ENCODE peak calls at places on chromosomes 13 and 19, in six cellular contexts. S is astrocyte, V is ovary, H is right lobe of liver, Y is AG04450, Z is transverse colon. T is an unnamed sample.

GRCh38 chr19:50658438-50659317 is 9.4 kb downstream of the C19orf81 start:
- DNase-seq in V (peak), Z (peak), S (no peak), Y (no peak), H (no peak), T (peak)

GRCh38 chr19:3801412-3802096 is 15.4 kb upstream of the MATK start:
- DNase-seq in V (peak), S (peak), Y (no peak), Z (peak), H (no peak), T (peak)

GRCh38 chr13:26497991-26498423 is 59.5 kb upstream of the WASF3 start:
- DNase-seq in S (peak), Z (no peak), Y (no peak), V (no peak), H (no peak), T (peak)

GRCh38 chr13:91381371-91381770 is 17.1 kb upstream of the GPC5 start:
- DNase-seq in H (no peak), S (peak), Y (no peak), V (no peak), Z (no peak), T (peak)

GRCh38 chr13:22114630-22115311 is 443.9 kb downstream of the FGF9 start:
- DNase-seq in V (no peak), H (no peak), Y (no peak), Z (no peak), S (no peak), T (no peak)

GRCh38 chr19:54470991-54471782 is 1.9 kb downstream of the CDC42EP5 start:
- DNase-seq in H (no peak), Z (peak), V (peak), S (no peak), Y (no peak), T (peak)

GRCh38 chr13:94192576-94192975 is 286.9 kb downstream of the DCT start:
- DNase-seq in V (no peak), Z (peak), S (no peak), Y (no peak), H (no peak), T (peak)

GRCh38 chr13:79525051-79525450 is 44.1 kb downstream of the NDFIP2 start:
- DNase-seq in S (no peak), H (no peak), Z (no peak), Y (no peak), V (no peak), T (no peak)

GRCh38 chr19:3142292-3142670 is 6.4 kb downstream of the GNA15 start:
- DNase-seq in Y (peak), Z (no peak), S (peak), V (no peak), H (no peak), T (peak)

GRCh38 chr13:105262579-105262978 is 1272.9 kb downstream of the EFNB2 start:
- DNase-seq in Z (no peak), V (no peak), S (no peak), Y (no peak), H (no peak), T (no peak)

GRCh38 chr19:32869369-32870153 is at the start of gene SLC7A9:
- DNase-seq in H (peak), S (no peak), Y (no peak), V (no peak), Z (no peak), T (no peak)

GRCh38 chr13:20197361-20197834 is 4.7 kb upstream of the GJB2 start:
- DNase-seq in V (no peak), Z (no peak), H (no peak), S (peak), Y (no peak), T (peak)

GRCh38 chr13:110430391-110431338 is 123.6 kb downstream of the COL4A2 start:
- DNase-seq in H (no peak), Z (no peak), Y (no peak), S (no peak), V (no peak), T (peak)

GRCh38 chr13:46679369-46680180 is 117.4 kb downstream of the ESD start:
- DNase-seq in H (peak), S (no peak), Y (no peak), Z (peak), V (peak), T (no peak)

GRCh38 chr19:34350161-34350561 is 14.8 kb upstream of the GPI start:
- DNase-seq in V (peak), Y (no peak), H (peak), Z (no peak), S (no peak), T (no peak)

GRCh38 chr19:15249912-15250634 is 17.8 kb upstream of the EPHX3 start:
- DNase-seq in S (peak), V (peak), Z (no peak), Y (peak), H (no peak), T (peak)

GRCh38 chr13:95343944-95344343 is 42.7 kb upstream of the ABCC4 start:
- DNase-seq in H (no peak), Y (no peak), Z (no peak), V (no peak), S (no peak), T (no peak)

GRCh38 chr13:76462003-76462402 is 424.2 kb downstream of the KCTD12 start:
- DNase-seq in Z (no peak), V (no peak), S (no peak), Y (no peak), H (no peak), T (no peak)

GRCh38 chr13:90105881-90106496 is 1241.5 kb upstream of the MIR17HG start:
- DNase-seq in Y (no peak), H (no peak), S (peak), Z (no peak), V (no peak), T (peak)

GRCh38 chr13:94947965-94948371 is 235.6 kb upstream of the SOX21 start:
- DNase-seq in S (peak), Y (no peak), Z (no peak), H (no peak), V (no peak), T (no peak)

GRCh38 chr13:105084931-105085330 is 1450.5 kb downstream of the EFNB2 start:
- DNase-seq in S (no peak), Z (no peak), V (no peak), Y (no peak), H (no peak), T (no peak)

GRCh38 chr19:38964738-38965137 is 10.8 kb downstream of the FBXO17 start:
- DNase-seq in V (no peak), H (no peak), S (no peak), Y (no peak), Z (no peak), T (no peak)

GRCh38 chr13:85108356-85108755 is 690.9 kb downstream of the SLITRK6 start:
- DNase-seq in H (no peak), Y (no peak), S (no peak), Z (no peak), V (no peak), T (peak)

GRCh38 chr13:106176103-106176502 is 359.4 kb downstream of the EFNB2 start:
- DNase-seq in V (no peak), S (peak), H (no peak), Z (no peak), Y (no peak), T (no peak)

GRCh38 chr19:33514885-33515485 is 6.6 kb downstream of the PEPD start:
- DNase-seq in Y (no peak), S (no peak), Z (peak), H (no peak), V (no peak), T (no peak)

GRCh38 chr19:37966211-37967072 is 59.4 kb downstream of the SIPA1L3 start:
- DNase-seq in Y (no peak), V (no peak), S (peak), H (no peak), Z (no peak), T (peak)

GRCh38 chr13:53112522-53112921 is 83.9 kb downstream of the OLFM4 start:
- DNase-seq in S (no peak), V (no peak), Z (no peak), Y (no peak), H (no peak), T (no peak)

GRCh38 chr19:29329460-29330134 is 116.6 kb upstream of the UQCRFS1 start:
- DNase-seq in Y (no peak), S (no peak), H (no peak), Z (no peak), V (no peak), T (no peak)

GRCh38 chr19:58356236-58356970 is 3.1 kb upstream of the A1BG start:
- DNase-seq in H (no peak), V (peak), S (no peak), Z (no peak), Y (no peak), T (peak)

GRCh38 chr19:44682807-44683206 is 11.5 kb downstream of the CEACAM19 start:
- DNase-seq in V (no peak), Z (no peak), H (no peak), S (no peak), Y (no peak), T (no peak)

GRCh38 chr19:44684892-44685847 is 13.8 kb upstream of the CEACAM16 start:
- DNase-seq in H (no peak), Z (peak), V (no peak), S (peak), Y (peak), T (peak)

GRCh38 chr19:44685877-44686276 is 13.1 kb upstream of the CEACAM16 start:
- DNase-seq in Z (no peak), Y (no peak), S (peak), V (no peak), H (peak), T (peak)

GRCh38 chr19:44681992-44682790 is 10.9 kb downstream of the CEACAM19 start:
- DNase-seq in S (no peak), Z (no peak), H (no peak), Y (no peak), V (no peak), T (no peak)

DNA sequence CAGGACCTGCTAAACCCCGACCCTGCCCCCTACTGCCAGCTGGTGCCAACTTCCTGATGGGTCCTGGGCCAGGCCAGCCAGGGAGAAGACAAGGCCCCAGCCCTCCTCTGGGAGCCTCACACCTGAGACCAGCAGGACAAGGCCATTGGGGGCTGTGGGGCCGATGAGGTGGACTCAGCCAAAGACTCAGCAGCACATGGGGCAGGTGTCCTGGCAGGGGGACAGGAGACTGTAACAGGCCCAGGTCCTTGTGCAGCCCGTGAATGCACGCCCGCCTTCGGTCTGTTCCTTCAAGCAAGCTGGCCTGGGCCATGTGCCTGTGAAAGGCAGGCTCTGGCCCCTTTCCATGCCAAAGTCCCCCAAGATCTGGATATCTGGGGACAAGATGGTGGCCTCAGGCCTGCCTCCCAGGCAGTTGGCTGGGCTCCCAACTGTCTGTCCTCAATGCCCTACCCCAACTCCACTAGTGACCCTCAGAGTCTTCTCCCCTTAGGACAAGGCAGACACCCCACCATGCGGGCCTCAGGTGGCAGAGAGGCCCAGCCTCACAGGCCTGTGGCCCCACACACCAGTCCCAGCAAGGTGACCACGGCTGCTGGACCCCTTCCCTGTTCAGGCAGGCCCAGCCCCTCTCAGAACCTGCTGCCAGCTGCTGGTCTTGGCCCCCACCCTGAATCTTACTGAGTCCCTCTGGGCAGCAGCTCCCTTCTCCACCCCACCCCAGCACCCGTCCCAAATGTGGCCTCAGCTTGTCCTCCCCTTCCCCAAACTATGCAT is 12.3 kb downstream of the CEACAM19 start:
- DNase-seq in Z (no peak), H (no peak), V (no peak), S (no peak), Y (no peak), T (no peak)
- TF ChIP-seq CTCF in Z (no peak), H (no peak), V (no peak), S (no peak), Y (no peak), T (no peak)

DNA sequence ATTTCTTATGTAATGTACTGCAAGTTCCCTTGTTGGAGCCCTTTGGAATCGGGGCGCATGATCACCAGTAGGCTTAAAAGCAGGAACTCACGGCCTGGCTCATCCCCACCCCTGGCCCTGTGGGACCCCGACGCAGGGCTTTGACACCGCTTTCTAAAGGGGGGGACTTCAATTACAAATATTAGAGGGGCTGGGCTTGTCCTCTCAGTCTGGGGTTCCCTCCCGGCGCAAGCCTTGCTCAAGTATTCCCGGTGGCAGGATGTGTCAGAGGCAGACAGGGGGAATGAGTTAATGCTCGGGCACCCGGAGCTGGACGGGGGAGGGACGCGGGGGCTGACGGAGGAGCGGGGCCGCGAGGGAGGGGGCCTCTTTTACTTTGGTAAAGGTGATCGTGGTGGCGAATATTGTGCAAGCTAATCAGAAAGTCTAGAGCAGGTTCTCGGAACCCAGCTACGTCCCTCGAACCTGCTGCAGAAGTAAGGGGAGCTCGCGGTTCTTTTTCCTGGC is 1.2 kb downstream of the FGF14 start:
- DNase-seq in H (no peak), V (no peak), Z (no peak), Y (no peak), S (no peak), T (peak)
- H3K4me3 ChIP-seq in H (peak), V (peak), Z (peak), Y (peak), S (peak), T (peak)

GRCh38 chr13:82330499-82330898 is 1551.8 kb downstream of the SLITRK1 start:
- DNase-seq in Y (no peak), Z (no peak), S (no peak), V (no peak), H (no peak), T (peak)
- TF ChIP-seq CTCF in Y (peak), Z (peak), S (peak), V (no peak), H (peak), T (peak)

GRCh38 chr19:10815007-10815531 is 20.9 kb downstream of the TMED1 start:
- DNase-seq in S (no peak), Y (no peak), Z (no peak), H (no peak), V (no peak), T (no peak)
- H3K4me3 ChIP-seq in S (no peak), Y (peak), Z (no peak), H (no peak), V (no peak), T (no peak)

GRCh38 chr13:97914537-97914936 is 38.9 kb upstream of the IPO5 start:
- DNase-seq in S (peak), Y (no peak), V (no peak), Z (no peak), H (no peak), T (no peak)

GRCh38 chr13:97911311-97912138 is 42.0 kb upstream of the IPO5 start:
- DNase-seq in Y (no peak), H (no peak), V (no peak), Z (no peak), S (peak), T (peak)

GRCh38 chr13:97913206-97913605 is 40.3 kb upstream of the IPO5 start:
- DNase-seq in V (no peak), Z (no peak), Y (no peak), H (no peak), S (no peak), T (peak)

DNA sequence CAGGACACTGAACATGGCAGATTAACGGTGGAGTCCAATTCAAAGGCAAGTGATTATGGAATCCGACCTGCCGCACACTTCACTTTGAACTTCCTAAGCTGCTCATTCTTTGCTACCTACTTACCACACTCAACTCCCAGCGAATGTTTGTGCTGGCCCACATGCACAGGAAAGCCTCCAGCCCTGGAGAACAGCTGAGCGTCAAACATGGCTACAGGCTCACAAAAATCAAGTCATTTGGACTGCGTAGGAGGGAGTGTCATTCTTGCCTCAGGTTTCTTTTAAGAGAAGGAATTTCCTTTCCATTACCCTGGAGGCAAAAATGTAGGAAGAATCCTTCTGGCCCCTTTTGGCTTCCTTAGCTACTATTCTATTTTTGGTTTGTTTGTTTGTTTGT is 41.3 kb upstream of the IPO5 start:
- DNase-seq in Z (no peak), H (no peak), S (no peak), Y (no peak), V (no peak), T (no peak)
- TF ChIP-seq CTCF in Z (no peak), H (no peak), S (no peak), Y (no peak), V (no peak), T (no peak)

DNA sequence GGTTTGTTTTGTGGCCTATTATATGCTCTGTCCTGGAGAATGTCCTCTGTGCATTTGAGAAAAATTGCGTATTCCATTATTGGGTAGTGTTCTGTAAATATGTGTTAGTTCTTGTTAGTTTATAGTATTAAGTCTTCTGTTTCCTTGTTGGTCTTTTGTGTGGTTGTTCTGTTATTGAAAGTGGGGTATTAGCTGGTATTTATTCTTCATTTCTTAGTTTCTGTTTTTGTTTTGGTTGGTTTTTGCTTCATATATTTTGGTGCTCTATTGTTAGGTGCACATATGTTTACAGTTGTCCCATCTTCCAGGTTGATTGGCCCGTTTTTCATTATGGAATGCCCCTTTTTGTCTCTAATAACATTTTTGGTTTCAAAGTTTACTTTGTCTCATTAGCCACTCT is 77.3 kb downstream of the DNAJC15 start:
- DNase-seq in Y (no peak), V (no peak), H (no peak), Z (no peak), S (no peak), T (no peak)
- H3K4me3 ChIP-seq in Y (no peak), V (no peak), H (no peak), Z (no peak), S (no peak), T (no peak)

DNA sequence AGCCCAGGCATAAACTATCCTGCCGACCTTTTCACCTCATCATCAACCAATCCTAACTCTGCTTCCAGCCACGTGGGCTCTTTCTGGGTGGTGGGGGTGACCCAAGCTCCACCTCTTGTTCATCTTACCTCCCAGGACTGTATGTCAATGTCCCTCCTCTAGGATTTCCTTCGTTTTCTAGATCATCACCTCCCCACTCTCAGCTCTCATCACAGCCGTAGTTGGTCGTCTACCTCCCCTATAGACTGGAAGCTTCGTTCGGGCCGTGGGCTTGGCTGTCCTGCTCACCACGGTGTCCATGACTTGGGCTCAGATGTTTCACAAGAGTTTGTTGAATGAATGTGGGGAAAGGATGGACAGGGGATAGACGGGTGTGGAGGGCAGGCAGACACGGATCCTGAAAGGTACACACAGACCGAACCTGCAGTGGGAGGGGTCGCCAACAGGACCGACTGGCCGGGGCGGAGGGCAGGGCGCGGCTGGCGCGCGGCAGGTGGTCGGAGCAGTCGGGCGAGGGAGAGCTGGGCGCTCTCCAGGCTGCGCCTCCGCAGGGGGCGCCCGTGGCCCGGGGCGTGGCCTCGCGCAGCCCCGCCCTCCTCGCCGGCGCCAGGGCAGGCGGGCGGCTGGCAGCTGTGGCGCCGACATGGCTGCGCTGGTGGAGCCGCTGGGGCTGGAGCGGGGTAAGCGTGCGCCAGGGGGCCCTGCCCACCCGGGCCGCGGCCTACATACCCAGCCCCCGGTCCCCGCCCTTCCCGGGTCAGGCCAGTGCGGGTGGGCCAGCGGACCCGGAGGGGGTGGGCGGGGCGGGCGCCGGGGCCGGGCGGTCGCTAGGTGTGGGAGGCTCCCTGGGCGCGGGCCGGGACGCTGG is at the start of gene LIN7B:
- DNase-seq in V (peak), S (peak), Y (no peak), H (no peak), Z (peak), T (peak)
- TF ChIP-seq CTCF in V (peak), S (no peak), Y (peak), H (peak), Z (peak), T (no peak)

GRCh38 chr19:933553-933882 is 7.7 kb downstream of the ARID3A start:
- DNase-seq in Y (no peak), V (no peak), Z (no peak), S (no peak), H (no peak), T (no peak)
- H3K4me3 ChIP-seq in Y (no peak), V (no peak), Z (no peak), S (no peak), H (no peak), T (no peak)

GRCh38 chr13:31866099-31866498 is 126.8 kb downstream of the RXFP2 start:
- DNase-seq in Y (no peak), Z (no peak), S (no peak), H (no peak), V (no peak), T (no peak)
- TF ChIP-seq CTCF in Y (no peak), Z (no peak), S (no peak), H (no peak), V (no peak), T (no peak)

DNA sequence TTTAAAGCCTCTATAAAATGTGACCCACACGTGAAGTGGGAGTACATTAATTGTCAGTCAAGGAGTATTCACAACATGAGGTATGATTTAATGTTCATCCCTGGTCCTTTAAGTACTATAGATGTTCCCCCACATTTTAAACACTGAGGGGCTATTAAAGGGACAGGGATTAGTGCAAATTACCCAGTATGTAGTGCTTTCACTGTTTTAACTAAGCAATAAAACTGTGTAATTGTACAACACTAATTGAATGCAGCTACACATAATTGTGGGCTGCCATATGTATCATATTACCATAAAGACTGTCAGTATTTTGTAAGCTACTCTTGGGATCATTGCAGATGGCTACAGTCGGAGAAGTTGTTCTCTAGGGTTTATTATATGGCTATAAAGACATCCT is 316.6 kb downstream of the DCLK1 start:
- DNase-seq in S (no peak), Y (no peak), H (no peak), Z (no peak), V (no peak), T (no peak)
- H3K4me3 ChIP-seq in S (no peak), Y (no peak), H (no peak), Z (no peak), V (no peak), T (no peak)

T was measured in epithelial cell of esophagus.